ENCODE peak calls at places on chromosomes 2 and 18, in six cellular contexts. One of them, this sample, is unnamed.

GRCh38 chr2:228522276-228522675 is 340.8 kb upstream of the SPHKAP start:
- DNase-seq in amniotic stem cell: no peak
- DNase-seq in stomach: no peak
- DNase-seq in aorta: no peak
- DNase-seq in astrocyte of the cerebellum: no peak
- DNase-seq in stimulated activated CD4-positive, alpha-beta T cell treated with anti-CD3 and anti-CD28 coated beads, Interleukin-1b, Interleukin-23, amount 100 ng/mL, for 24 hours: no peak
- DNase-seq in this sample: no peak

GRCh38 chr2:68292108-68292710 is 27.5 kb downstream of the CNRIP1 start:
- DNase-seq in astrocyte of the cerebellum: peak; percentile 16
- DNase-seq in aorta: no peak
- DNase-seq in stimulated activated CD4-positive, alpha-beta T cell treated with anti-CD3 and anti-CD28 coated beads, Interleukin-1b, Interleukin-23, amount 100 ng/mL, for 24 hours: no peak
- DNase-seq in amniotic stem cell: no peak
- DNase-seq in stomach: no peak
- DNase-seq in this sample: no peak

GRCh38 chr2:66553370-66553769 is 118.4 kb downstream of the MEIS1 start:
- DNase-seq in amniotic stem cell: no peak
- DNase-seq in aorta: peak; percentile 90
- DNase-seq in astrocyte of the cerebellum: no peak
- DNase-seq in stomach: peak; percentile 60
- DNase-seq in stimulated activated CD4-positive, alpha-beta T cell treated with anti-CD3 and anti-CD28 coated beads, Interleukin-1b, Interleukin-23, amount 100 ng/mL, for 24 hours: no peak
- DNase-seq in this sample: peak; percentile 67

GRCh38 chr18:70172225-70172624 is 33.3 kb downstream of the RTTN start:
- DNase-seq in aorta: no peak
- DNase-seq in stimulated activated CD4-positive, alpha-beta T cell treated with anti-CD3 and anti-CD28 coated beads, Interleukin-1b, Interleukin-23, amount 100 ng/mL, for 24 hours: no peak
- DNase-seq in astrocyte of the cerebellum: peak; percentile 22
- DNase-seq in stomach: no peak
- DNase-seq in amniotic stem cell: no peak
- DNase-seq in this sample: no peak

GRCh38 chr2:180682871-180683270 is 297.5 kb upstream of the UBE2E3 start:
- DNase-seq in astrocyte of the cerebellum: no peak
- DNase-seq in stimulated activated CD4-positive, alpha-beta T cell treated with anti-CD3 and anti-CD28 coated beads, Interleukin-1b, Interleukin-23, amount 100 ng/mL, for 24 hours: no peak
- DNase-seq in amniotic stem cell: no peak
- DNase-seq in aorta: no peak
- DNase-seq in stomach: no peak
- DNase-seq in this sample: no peak

GRCh38 chr2:170714156-170715061 is 728 bp upstream of the SP5 start:
- DNase-seq in astrocyte of the cerebellum: no peak
- DNase-seq in stimulated activated CD4-positive, alpha-beta T cell treated with anti-CD3 and anti-CD28 coated beads, Interleukin-1b, Interleukin-23, amount 100 ng/mL, for 24 hours: no peak
- DNase-seq in aorta: peak; percentile 84
- DNase-seq in stomach: peak; percentile 78
- DNase-seq in amniotic stem cell: no peak
- DNase-seq in this sample: peak; percentile 64

GRCh38 chr2:190583507-190584337 is 49.2 kb upstream of the NEMP2 start:
- DNase-seq in aorta: no peak
- DNase-seq in astrocyte of the cerebellum: no peak
- DNase-seq in stimulated activated CD4-positive, alpha-beta T cell treated with anti-CD3 and anti-CD28 coated beads, Interleukin-1b, Interleukin-23, amount 100 ng/mL, for 24 hours: no peak
- DNase-seq in amniotic stem cell: no peak
- DNase-seq in stomach: no peak
- DNase-seq in this sample: no peak

GRCh38 chr2:34029073-34029472 is 430.0 kb upstream of the FAM98A start:
- DNase-seq in astrocyte of the cerebellum: no peak
- DNase-seq in stomach: no peak
- DNase-seq in stimulated activated CD4-positive, alpha-beta T cell treated with anti-CD3 and anti-CD28 coated beads, Interleukin-1b, Interleukin-23, amount 100 ng/mL, for 24 hours: no peak
- DNase-seq in aorta: no peak
- DNase-seq in amniotic stem cell: no peak
- DNase-seq in this sample: no peak

GRCh38 chr2:83058683-83059082 is 1400.4 kb downstream of the SUCLG1 start:
- DNase-seq in aorta: no peak
- DNase-seq in stimulated activated CD4-positive, alpha-beta T cell treated with anti-CD3 and anti-CD28 coated beads, Interleukin-1b, Interleukin-23, amount 100 ng/mL, for 24 hours: no peak
- DNase-seq in astrocyte of the cerebellum: no peak
- DNase-seq in amniotic stem cell: no peak
- DNase-seq in stomach: no peak
- DNase-seq in this sample: no peak

GRCh38 chr2:40434638-40435296 is 17.1 kb downstream of the SLC8A1 start:
- DNase-seq in stimulated activated CD4-positive, alpha-beta T cell treated with anti-CD3 and anti-CD28 coated beads, Interleukin-1b, Interleukin-23, amount 100 ng/mL, for 24 hours: no peak
- DNase-seq in amniotic stem cell: peak; percentile 81
- DNase-seq in stomach: no peak
- DNase-seq in astrocyte of the cerebellum: peak; percentile 80
- DNase-seq in aorta: peak; percentile 80
- DNase-seq in this sample: no peak

GRCh38 chr2:119112770-119113488 is 45.6 kb downstream of the C1QL2 start:
- DNase-seq in amniotic stem cell: no peak
- DNase-seq in stimulated activated CD4-positive, alpha-beta T cell treated with anti-CD3 and anti-CD28 coated beads, Interleukin-1b, Interleukin-23, amount 100 ng/mL, for 24 hours: no peak
- DNase-seq in astrocyte of the cerebellum: no peak
- DNase-seq in aorta: no peak
- DNase-seq in stomach: no peak
- DNase-seq in this sample: no peak

GRCh38 chr2:86426271-86426670 is 14.9 kb upstream of the KDM3A start:
- DNase-seq in stimulated activated CD4-positive, alpha-beta T cell treated with anti-CD3 and anti-CD28 coated beads, Interleukin-1b, Interleukin-23, amount 100 ng/mL, for 24 hours: no peak
- DNase-seq in stomach: no peak
- DNase-seq in astrocyte of the cerebellum: no peak
- DNase-seq in aorta: no peak
- DNase-seq in amniotic stem cell: no peak
- DNase-seq in this sample: no peak

GRCh38 chr2:85560812-85561279 is 447 bp downstream of the GGCX start:
- DNase-seq in amniotic stem cell: no peak
- DNase-seq in astrocyte of the cerebellum: no peak
- DNase-seq in stomach: no peak
- DNase-seq in stimulated activated CD4-positive, alpha-beta T cell treated with anti-CD3 and anti-CD28 coated beads, Interleukin-1b, Interleukin-23, amount 100 ng/mL, for 24 hours: no peak
- DNase-seq in aorta: no peak
- DNase-seq in this sample: no peak

GRCh38 chr18:38611036-38611964 is 1045.7 kb upstream of the CELF4 start:
- DNase-seq in astrocyte of the cerebellum: no peak
- DNase-seq in stomach: no peak
- DNase-seq in amniotic stem cell: no peak
- DNase-seq in aorta: no peak
- DNase-seq in stimulated activated CD4-positive, alpha-beta T cell treated with anti-CD3 and anti-CD28 coated beads, Interleukin-1b, Interleukin-23, amount 100 ng/mL, for 24 hours: no peak
- DNase-seq in this sample: no peak

GRCh38 chr18:65990944-65991708 is 240.3 kb downstream of the CDH7 start:
- DNase-seq in amniotic stem cell: no peak
- DNase-seq in stimulated activated CD4-positive, alpha-beta T cell treated with anti-CD3 and anti-CD28 coated beads, Interleukin-1b, Interleukin-23, amount 100 ng/mL, for 24 hours: no peak
- DNase-seq in stomach: no peak
- DNase-seq in astrocyte of the cerebellum: no peak
- DNase-seq in aorta: no peak
- DNase-seq in this sample: no peak

GRCh38 chr2:20242727-20243377 is 17.9 kb upstream of the SDC1 start:
- DNase-seq in stomach: no peak
- DNase-seq in amniotic stem cell: no peak
- DNase-seq in aorta: no peak
- DNase-seq in astrocyte of the cerebellum: no peak
- DNase-seq in stimulated activated CD4-positive, alpha-beta T cell treated with anti-CD3 and anti-CD28 coated beads, Interleukin-1b, Interleukin-23, amount 100 ng/mL, for 24 hours: no peak
- DNase-seq in this sample: no peak

GRCh38 chr2:183032200-183032794 is 6.0 kb downstream of the NCKAP1 start:
- DNase-seq in stimulated activated CD4-positive, alpha-beta T cell treated with anti-CD3 and anti-CD28 coated beads, Interleukin-1b, Interleukin-23, amount 100 ng/mL, for 24 hours: no peak
- DNase-seq in astrocyte of the cerebellum: no peak
- DNase-seq in amniotic stem cell: no peak
- DNase-seq in aorta: no peak
- DNase-seq in stomach: no peak
- DNase-seq in this sample: no peak

GRCh38 chr2:98565941-98566340 is 42.4 kb downstream of the COA5 start:
- DNase-seq in stimulated activated CD4-positive, alpha-beta T cell treated with anti-CD3 and anti-CD28 coated beads, Interleukin-1b, Interleukin-23, amount 100 ng/mL, for 24 hours: no peak
- DNase-seq in amniotic stem cell: no peak
- DNase-seq in aorta: no peak
- DNase-seq in astrocyte of the cerebellum: no peak
- DNase-seq in stomach: no peak
- DNase-seq in this sample: no peak

GRCh38 chr2:234716271-234716670 is 219.4 kb upstream of the ARL4C start:
- DNase-seq in stimulated activated CD4-positive, alpha-beta T cell treated with anti-CD3 and anti-CD28 coated beads, Interleukin-1b, Interleukin-23, amount 100 ng/mL, for 24 hours: no peak
- DNase-seq in amniotic stem cell: no peak
- DNase-seq in astrocyte of the cerebellum: no peak
- DNase-seq in stomach: no peak
- DNase-seq in aorta: no peak
- DNase-seq in this sample: no peak

GRCh38 chr2:82275599-82275998 is 1971.0 kb upstream of the LRRTM1 start:
- DNase-seq in astrocyte of the cerebellum: no peak
- DNase-seq in stomach: no peak
- DNase-seq in amniotic stem cell: no peak
- DNase-seq in aorta: no peak
- DNase-seq in stimulated activated CD4-positive, alpha-beta T cell treated with anti-CD3 and anti-CD28 coated beads, Interleukin-1b, Interleukin-23, amount 100 ng/mL, for 24 hours: no peak
- DNase-seq in this sample: no peak

GRCh38 chr2:237129625-237130263 is 44.1 kb downstream of the COPS8 start:
- DNase-seq in amniotic stem cell: no peak
- DNase-seq in stimulated activated CD4-positive, alpha-beta T cell treated with anti-CD3 and anti-CD28 coated beads, Interleukin-1b, Interleukin-23, amount 100 ng/mL, for 24 hours: no peak
- DNase-seq in astrocyte of the cerebellum: no peak
- DNase-seq in stomach: no peak
- DNase-seq in aorta: no peak
- DNase-seq in this sample: no peak

GRCh38 chr2:239117831-239118230 is 269.9 kb downstream of the TWIST2 start:
- DNase-seq in stomach: no peak
- DNase-seq in astrocyte of the cerebellum: no peak
- DNase-seq in stimulated activated CD4-positive, alpha-beta T cell treated with anti-CD3 and anti-CD28 coated beads, Interleukin-1b, Interleukin-23, amount 100 ng/mL, for 24 hours: no peak
- DNase-seq in amniotic stem cell: no peak
- DNase-seq in aorta: no peak
- DNase-seq in this sample: no peak

GRCh38 chr18:2656237-2657042 is 914 bp downstream of the SMCHD1 start:
- DNase-seq in stimulated activated CD4-positive, alpha-beta T cell treated with anti-CD3 and anti-CD28 coated beads, Interleukin-1b, Interleukin-23, amount 100 ng/mL, for 24 hours: no peak
- DNase-seq in amniotic stem cell: no peak
- DNase-seq in stomach: peak; percentile 55
- DNase-seq in aorta: peak; percentile 84
- DNase-seq in astrocyte of the cerebellum: no peak
- DNase-seq in this sample: peak; percentile 69

GRCh38 chr2:229910147-229910831 is 11.5 kb downstream of the TRIP12 start:
- DNase-seq in amniotic stem cell: no peak
- DNase-seq in aorta: no peak
- DNase-seq in astrocyte of the cerebellum: no peak
- DNase-seq in stimulated activated CD4-positive, alpha-beta T cell treated with anti-CD3 and anti-CD28 coated beads, Interleukin-1b, Interleukin-23, amount 100 ng/mL, for 24 hours: no peak
- DNase-seq in stomach: no peak
- DNase-seq in this sample: no peak

GRCh38 chr2:219285894-219286425 is 6.8 kb downstream of the DNAJB2 start:
- DNase-seq in stimulated activated CD4-positive, alpha-beta T cell treated with anti-CD3 and anti-CD28 coated beads, Interleukin-1b, Interleukin-23, amount 100 ng/mL, for 24 hours: no peak
- DNase-seq in stomach: no peak
- DNase-seq in aorta: peak; percentile 74
- DNase-seq in astrocyte of the cerebellum: no peak
- DNase-seq in amniotic stem cell: no peak
- DNase-seq in this sample: no peak

GRCh38 chr2:149902104-149902503 is 314.5 kb upstream of the MMADHC start:
- DNase-seq in stomach: no peak
- DNase-seq in stimulated activated CD4-positive, alpha-beta T cell treated with anti-CD3 and anti-CD28 coated beads, Interleukin-1b, Interleukin-23, amount 100 ng/mL, for 24 hours: no peak
- DNase-seq in amniotic stem cell: no peak
- DNase-seq in astrocyte of the cerebellum: no peak
- DNase-seq in aorta: peak; percentile 84
- DNase-seq in this sample: no peak

GRCh38 chr2:46847185-46847710 is 68.4 kb downstream of the MCFD2 start:
- DNase-seq in aorta: peak; percentile 95
- DNase-seq in stimulated activated CD4-positive, alpha-beta T cell treated with anti-CD3 and anti-CD28 coated beads, Interleukin-1b, Interleukin-23, amount 100 ng/mL, for 24 hours: no peak
- DNase-seq in astrocyte of the cerebellum: peak; percentile 90
- DNase-seq in stomach: peak; percentile 99
- DNase-seq in amniotic stem cell: peak; percentile 83
- DNase-seq in this sample: peak; percentile 93

GRCh38 chr2:19574788-19575260 is 216.4 kb upstream of the OSR1 start:
- DNase-seq in stomach: no peak
- DNase-seq in stimulated activated CD4-positive, alpha-beta T cell treated with anti-CD3 and anti-CD28 coated beads, Interleukin-1b, Interleukin-23, amount 100 ng/mL, for 24 hours: no peak
- DNase-seq in amniotic stem cell: no peak
- DNase-seq in astrocyte of the cerebellum: peak; percentile 81
- DNase-seq in aorta: peak; percentile 82
- DNase-seq in this sample: peak; percentile 72

GRCh38 chr2:130393318-130393910 is 37.6 kb downstream of the PTPN18 start:
- DNase-seq in stomach: no peak
- DNase-seq in amniotic stem cell: no peak
- DNase-seq in astrocyte of the cerebellum: no peak
- DNase-seq in stimulated activated CD4-positive, alpha-beta T cell treated with anti-CD3 and anti-CD28 coated beads, Interleukin-1b, Interleukin-23, amount 100 ng/mL, for 24 hours: no peak
- DNase-seq in aorta: no peak
- DNase-seq in this sample: no peak

GRCh38 chr18:75376004-75376403 is 51.5 kb downstream of the SMIM21 start:
- DNase-seq in stomach: no peak
- DNase-seq in amniotic stem cell: no peak
- DNase-seq in aorta: no peak
- DNase-seq in astrocyte of the cerebellum: no peak
- DNase-seq in stimulated activated CD4-positive, alpha-beta T cell treated with anti-CD3 and anti-CD28 coated beads, Interleukin-1b, Interleukin-23, amount 100 ng/mL, for 24 hours: no peak
- DNase-seq in this sample: no peak

GRCh38 chr2:22843919-22844537 is 541.0 kb upstream of the KLHL29 start:
- DNase-seq in stimulated activated CD4-positive, alpha-beta T cell treated with anti-CD3 and anti-CD28 coated beads, Interleukin-1b, Interleukin-23, amount 100 ng/mL, for 24 hours: no peak
- DNase-seq in stomach: no peak
- DNase-seq in astrocyte of the cerebellum: no peak
- DNase-seq in aorta: no peak
- DNase-seq in amniotic stem cell: no peak
- DNase-seq in this sample: no peak

GRCh38 chr2:108031471-108031941 is 45.2 kb downstream of the SLC5A7 start:
- DNase-seq in amniotic stem cell: no peak
- DNase-seq in aorta: no peak
- DNase-seq in astrocyte of the cerebellum: no peak
- DNase-seq in stomach: no peak
- DNase-seq in stimulated activated CD4-positive, alpha-beta T cell treated with anti-CD3 and anti-CD28 coated beads, Interleukin-1b, Interleukin-23, amount 100 ng/mL, for 24 hours: no peak
- DNase-seq in this sample: no peak

GRCh38 chr2:79576431-79576830 is 63.6 kb downstream of the CTNNA2 start:
- DNase-seq in amniotic stem cell: no peak
- DNase-seq in stimulated activated CD4-positive, alpha-beta T cell treated with anti-CD3 and anti-CD28 coated beads, Interleukin-1b, Interleukin-23, amount 100 ng/mL, for 24 hours: no peak
- DNase-seq in astrocyte of the cerebellum: no peak
- DNase-seq in aorta: no peak
- DNase-seq in stomach: no peak
- DNase-seq in this sample: no peak

GRCh38 chr2:22880161-22880560 is 504.8 kb upstream of the KLHL29 start:
- DNase-seq in stomach: no peak
- DNase-seq in stimulated activated CD4-positive, alpha-beta T cell treated with anti-CD3 and anti-CD28 coated beads, Interleukin-1b, Interleukin-23, amount 100 ng/mL, for 24 hours: no peak
- DNase-seq in astrocyte of the cerebellum: no peak
- DNase-seq in aorta: no peak
- DNase-seq in amniotic stem cell: no peak
- DNase-seq in this sample: no peak

GRCh38 chr2:64220285-64220684 is 76.1 kb upstream of the PELI1 start:
- DNase-seq in stimulated activated CD4-positive, alpha-beta T cell treated with anti-CD3 and anti-CD28 coated beads, Interleukin-1b, Interleukin-23, amount 100 ng/mL, for 24 hours: no peak
- DNase-seq in aorta: no peak
- DNase-seq in astrocyte of the cerebellum: no peak
- DNase-seq in amniotic stem cell: no peak
- DNase-seq in stomach: no peak
- DNase-seq in this sample: no peak